ENCODE peak calls at places on chromosome 10, in four cellular contexts. One of them, this sample, is unnamed.

GRCh38 chr10:58531084-58531695 is 18.5 kb downstream of the BICC1 start:
- DNase-seq in IMR-90: peak; percentile 76
- DNase-seq in K562: peak; percentile 43
- DNase-seq in A549: peak; percentile 64
- DNase-seq in this sample: peak; percentile 57

GRCh38 chr10:97882142-97883091 is 32.8 kb downstream of the GOLGA7B start:
- DNase-seq in K562: no peak
- DNase-seq in IMR-90: peak; percentile 51
- DNase-seq in A549: peak; percentile 94
- DNase-seq in this sample: peak; percentile 90

GRCh38 chr10:130935051-130935450 is 376.5 kb downstream of the TCERG1L start:
- DNase-seq in K562: peak; percentile 14
- DNase-seq in IMR-90: no peak
- DNase-seq in A549: peak; percentile 4
- DNase-seq in this sample: no peak

GRCh38 chr10:42981358-42982236 is 95.3 kb upstream of the RET start:
- DNase-seq in A549: no peak
- DNase-seq in K562: no peak
- DNase-seq in IMR-90: no peak
- DNase-seq in this sample: no peak

GRCh38 chr10:47165711-47166404 is 134.1 kb upstream of the GDF10 start:
- DNase-seq in IMR-90: peak; percentile 80
- DNase-seq in K562: no peak
- DNase-seq in A549: no peak
- DNase-seq in this sample: no peak

GRCh38 chr10:79394631-79395030 is 47.4 kb downstream of the PPIF start:
- DNase-seq in A549: no peak
- DNase-seq in IMR-90: no peak
- DNase-seq in K562: no peak
- DNase-seq in this sample: no peak

GRCh38 chr10:61744469-61744868 is 81.7 kb downstream of the CABCOCO1 start:
- DNase-seq in K562: peak; percentile 52
- DNase-seq in A549: peak; percentile 26
- DNase-seq in IMR-90: no peak
- DNase-seq in this sample: no peak

GRCh38 chr10:124362572-124362971 is 56.2 kb downstream of the OAT start:
- DNase-seq in K562: no peak
- DNase-seq in IMR-90: no peak
- DNase-seq in A549: no peak
- DNase-seq in this sample: no peak

GRCh38 chr10:13074562-13075451 is 25.2 kb upstream of the OPTN start:
- DNase-seq in K562: peak; percentile 75
- DNase-seq in IMR-90: peak; percentile 60
- DNase-seq in A549: peak; percentile 76
- DNase-seq in this sample: peak; percentile 53

GRCh38 chr10:2791774-2792443 is 275.4 kb upstream of the PFKP start:
- DNase-seq in A549: no peak
- DNase-seq in IMR-90: no peak
- DNase-seq in K562: no peak
- DNase-seq in this sample: no peak

GRCh38 chr10:79028456-79029010 is 40.2 kb upstream of the ZMIZ1 start:
- DNase-seq in A549: no peak
- DNase-seq in K562: no peak
- DNase-seq in IMR-90: no peak
- DNase-seq in this sample: no peak

GRCh38 chr10:77328272-77328816 is 309.3 kb downstream of the KCNMA1 start:
- DNase-seq in A549: peak; percentile 35
- DNase-seq in K562: peak; percentile 41
- DNase-seq in IMR-90: peak; percentile 48
- DNase-seq in this sample: no peak

GRCh38 chr10:18044976-18045720 is 93.4 kb downstream of the SLC39A12 start:
- DNase-seq in A549: no peak
- DNase-seq in K562: no peak
- DNase-seq in IMR-90: peak; percentile 96
- DNase-seq in this sample: no peak

GRCh38 chr10:118668228-118668952 is 72.9 kb upstream of the PRLHR start:
- DNase-seq in IMR-90: no peak
- DNase-seq in K562: no peak
- DNase-seq in A549: no peak
- DNase-seq in this sample: no peak

GRCh38 chr10:76352300-76352699 is 920.9 kb downstream of the LRMDA start:
- DNase-seq in A549: peak; percentile 62
- DNase-seq in K562: peak; percentile 5
- DNase-seq in IMR-90: peak; percentile 96
- DNase-seq in this sample: peak; percentile 7

GRCh38 chr10:71597821-71598498 is 121.6 kb downstream of the C10orf105 start:
- DNase-seq in IMR-90: no peak
- DNase-seq in K562: no peak
- DNase-seq in A549: no peak
- DNase-seq in this sample: no peak

GRCh38 chr10:31399631-31400030 is 80.6 kb downstream of the ZEB1 start:
- DNase-seq in A549: no peak
- DNase-seq in IMR-90: no peak
- DNase-seq in K562: no peak
- DNase-seq in this sample: no peak

GRCh38 chr10:58746470-58747185 is 234.0 kb downstream of the BICC1 start:
- DNase-seq in A549: no peak
- DNase-seq in IMR-90: no peak
- DNase-seq in K562: no peak
- DNase-seq in this sample: no peak

GRCh38 chr10:97792058-97792721 is 20.4 kb upstream of the SFRP5 start:
- DNase-seq in K562: peak; percentile 69
- DNase-seq in IMR-90: peak; percentile 46
- DNase-seq in A549: peak; percentile 64
- DNase-seq in this sample: peak; percentile 38

GRCh38 chr10:10520391-10521385 is 497.0 kb upstream of the CELF2 start:
- DNase-seq in A549: no peak
- DNase-seq in IMR-90: peak; percentile 48
- DNase-seq in K562: no peak
- DNase-seq in this sample: no peak

GRCh38 chr10:43229208-43230061 is 37.4 kb downstream of the RASGEF1A start:
- DNase-seq in IMR-90: no peak
- DNase-seq in K562: no peak
- DNase-seq in A549: peak; percentile 41
- DNase-seq in this sample: no peak

GRCh38 chr10:68096913-68097509 is 12.3 kb upstream of the MYPN start:
- DNase-seq in K562: peak; percentile 39
- DNase-seq in IMR-90: peak; percentile 95
- DNase-seq in A549: peak; percentile 84
- DNase-seq in this sample: peak; percentile 80

DNA sequence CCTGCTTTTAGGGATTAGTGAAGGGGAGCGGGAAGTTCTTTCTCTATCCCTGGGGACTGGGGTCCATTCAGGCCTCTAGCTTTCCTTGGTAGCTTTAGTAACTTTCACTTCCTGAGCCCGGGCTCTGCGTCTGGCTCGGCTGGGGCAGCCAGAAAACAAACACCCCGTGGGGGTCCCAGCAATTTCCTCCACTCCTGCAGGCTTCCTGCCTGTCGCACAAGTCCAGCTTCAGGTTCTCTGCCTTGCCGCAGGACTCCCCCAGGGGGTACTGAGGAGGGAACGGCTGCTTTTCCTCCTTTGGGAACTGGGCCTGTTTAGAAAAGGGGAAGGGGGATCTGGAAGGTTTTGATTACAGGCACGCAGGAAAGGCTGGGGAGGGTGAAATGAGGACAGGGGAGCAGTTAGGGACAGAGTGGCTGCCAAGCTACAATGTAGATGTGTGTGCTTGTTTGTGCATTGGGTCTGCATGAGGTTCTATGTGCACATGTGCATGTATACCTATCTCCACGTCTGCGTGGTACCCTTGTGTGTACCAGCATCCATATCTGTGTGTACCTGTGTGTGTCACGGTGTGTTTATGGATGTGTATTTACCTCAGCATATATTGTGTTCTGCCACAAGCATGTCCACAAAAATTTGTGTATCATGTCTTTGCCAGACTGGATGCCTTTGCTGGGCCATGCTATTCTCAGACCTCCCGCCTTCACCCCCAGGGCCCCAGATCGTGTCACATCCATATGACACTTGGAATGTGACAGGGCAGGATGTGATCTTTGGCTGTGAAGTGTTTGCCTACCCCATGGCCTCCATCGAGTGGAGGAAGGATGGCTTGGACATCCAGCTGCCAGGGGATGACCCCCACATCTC is 2.0 kb downstream of the KAZALD1 start:
- DNase-seq in K562: no peak
- DNase-seq in A549: no peak
- DNase-seq in IMR-90: no peak
- DNase-seq in this sample: no peak
- TF ChIP-seq CEBPB in K562: no peak
- TF ChIP-seq CEBPB in A549: no peak
- TF ChIP-seq CEBPB in IMR-90: no peak
- TF ChIP-seq CEBPB in this sample: no peak

DNA sequence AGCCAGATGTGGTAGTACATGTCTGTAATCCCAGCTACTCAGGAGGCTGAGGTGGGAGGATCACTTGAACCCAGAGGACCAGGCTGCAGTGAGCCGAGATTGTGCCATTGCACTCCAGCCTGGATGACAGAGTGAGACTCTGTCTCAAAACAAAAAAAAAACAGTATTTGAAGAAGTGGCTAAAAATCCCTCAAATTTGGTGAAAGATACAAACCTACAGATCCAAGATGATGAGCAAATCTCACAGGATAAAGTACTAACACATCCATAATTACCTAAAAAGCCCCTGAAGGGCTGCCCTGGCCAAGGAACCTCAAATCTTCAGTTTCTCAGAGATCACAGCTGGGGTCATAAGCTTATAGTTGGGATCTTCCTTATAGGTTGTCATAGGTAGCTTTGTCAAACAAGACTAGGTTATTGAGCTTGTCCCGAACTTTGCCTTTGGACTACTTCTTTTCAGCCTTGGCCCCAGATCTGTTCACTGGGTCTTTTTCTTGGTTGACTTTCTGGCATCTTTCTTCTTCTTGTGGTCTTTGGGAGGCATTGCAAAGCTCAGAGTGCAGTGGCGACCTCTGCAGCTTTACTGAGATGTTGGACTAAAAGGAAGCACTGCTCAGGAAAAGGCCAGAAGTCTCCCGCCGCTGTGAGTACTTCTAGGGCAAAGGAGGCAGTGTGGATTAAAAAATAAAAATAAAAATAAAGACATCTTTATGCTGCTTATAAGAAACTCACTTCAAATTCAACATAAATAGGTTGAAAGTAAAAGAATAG is 28.6 kb upstream of the SAR1A start:
- DNase-seq in IMR-90: no peak
- DNase-seq in K562: no peak
- DNase-seq in A549: no peak
- DNase-seq in this sample: no peak
- TF ChIP-seq CEBPB in IMR-90: no peak
- TF ChIP-seq CEBPB in K562: no peak
- TF ChIP-seq CEBPB in A549: no peak
- TF ChIP-seq CEBPB in this sample: no peak

DNA sequence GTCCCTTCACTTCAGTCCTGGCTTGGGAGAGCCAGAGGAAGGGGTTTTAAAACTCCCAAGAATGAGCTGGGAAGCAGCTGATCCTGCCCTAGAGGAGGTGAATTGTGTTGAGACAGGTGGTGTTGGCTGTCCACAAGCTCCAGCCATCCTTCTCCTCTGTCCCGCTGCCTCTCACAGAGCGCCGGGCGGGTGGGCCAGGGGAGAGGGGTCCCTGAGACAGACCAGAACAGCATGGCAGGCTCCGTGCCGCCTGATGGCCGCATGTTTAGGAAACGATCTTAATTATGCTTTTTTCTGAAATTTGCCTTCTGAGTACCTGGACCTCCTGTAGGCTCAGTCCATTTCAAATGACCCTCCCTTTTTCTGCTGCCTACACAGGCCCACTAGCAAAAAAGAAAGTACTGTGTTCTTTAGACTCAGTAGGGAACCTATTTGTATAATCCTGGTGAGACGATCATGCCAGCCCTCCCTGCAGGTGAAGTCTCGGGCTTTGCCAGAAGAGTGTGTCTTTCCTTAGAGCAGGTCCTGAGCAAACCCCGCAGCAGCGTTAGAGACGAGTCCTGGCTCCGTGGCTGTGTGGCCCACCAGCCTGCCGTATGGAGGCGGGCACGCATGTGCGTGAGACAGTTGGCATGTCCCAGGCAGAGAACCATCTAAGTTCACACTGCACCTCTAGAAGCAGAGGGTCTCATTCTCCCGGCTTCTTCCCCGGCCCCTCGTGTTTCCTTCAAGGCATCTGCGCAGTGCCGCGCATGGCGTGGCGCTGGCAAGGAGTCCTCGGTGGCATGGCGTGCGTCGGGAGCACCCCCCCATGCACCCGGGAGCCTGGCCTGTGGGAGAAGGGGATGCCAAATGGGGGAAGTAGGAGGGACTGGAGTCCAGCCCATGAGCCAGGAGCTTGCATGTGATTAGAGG is 26.3 kb upstream of the PWWP2B start:
- DNase-seq in IMR-90: no peak
- DNase-seq in A549: no peak
- DNase-seq in K562: no peak
- DNase-seq in this sample: no peak
- TF ChIP-seq CEBPB in IMR-90: no peak
- TF ChIP-seq CEBPB in A549: no peak
- TF ChIP-seq CEBPB in K562: no peak
- TF ChIP-seq CEBPB in this sample: no peak

GRCh38 chr10:129741280-129741977 is 222.6 kb downstream of the EBF3 start:
- DNase-seq in IMR-90: no peak
- DNase-seq in A549: no peak
- DNase-seq in K562: no peak
- DNase-seq in this sample: no peak

GRCh38 chr10:129742742-129743550 is 221.1 kb downstream of the EBF3 start:
- DNase-seq in K562: no peak
- DNase-seq in IMR-90: no peak
- DNase-seq in A549: no peak
- DNase-seq in this sample: no peak

GRCh38 chr10:129743738-129744133 is 220.3 kb downstream of the EBF3 start:
- DNase-seq in IMR-90: no peak
- DNase-seq in K562: no peak
- DNase-seq in A549: no peak
- DNase-seq in this sample: no peak

GRCh38 chr10:129741978-129742741 is 221.9 kb downstream of the EBF3 start:
- DNase-seq in K562: no peak
- DNase-seq in IMR-90: no peak
- DNase-seq in A549: no peak
- DNase-seq in this sample: no peak

DNA sequence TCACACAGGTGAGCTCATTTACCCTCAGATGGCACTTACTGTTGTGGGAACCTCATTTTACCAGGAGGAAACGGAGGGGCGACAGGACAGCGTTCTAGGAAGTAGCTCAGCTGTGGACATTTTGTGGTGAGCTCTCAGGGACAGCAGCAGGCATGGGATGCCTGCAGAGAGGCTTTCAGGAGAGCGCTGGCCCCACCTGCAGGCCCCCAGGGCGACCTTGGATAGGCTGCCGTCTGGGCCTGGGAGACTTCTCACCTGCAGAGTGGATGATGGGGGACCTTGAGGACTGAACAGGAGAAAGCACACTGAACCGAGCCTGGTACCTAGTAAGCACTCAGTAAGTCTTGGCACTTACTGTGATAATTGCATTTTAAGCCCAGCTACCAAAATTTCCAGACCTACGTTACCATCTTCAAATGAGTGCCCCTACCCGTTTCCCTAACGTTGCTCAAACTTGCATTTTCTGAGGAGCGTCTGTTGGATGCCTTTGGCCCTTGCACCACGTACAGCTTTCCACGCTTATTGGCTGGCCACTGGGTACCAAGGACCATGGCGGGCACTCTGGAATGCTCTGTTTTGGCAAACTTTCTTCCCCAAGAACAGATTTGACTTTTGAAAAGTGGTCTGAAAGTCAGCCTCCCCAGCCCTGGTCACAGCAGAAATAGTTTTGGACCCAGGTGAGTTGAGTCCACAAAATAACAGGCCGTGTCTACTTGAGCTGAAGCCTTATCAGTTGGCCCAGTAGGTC is 223.4 kb downstream of the EBF3 start:
- DNase-seq in K562: no peak
- DNase-seq in IMR-90: no peak
- DNase-seq in A549: no peak
- DNase-seq in this sample: no peak
- TF ChIP-seq CEBPB in K562: no peak
- TF ChIP-seq CEBPB in IMR-90: no peak
- TF ChIP-seq CEBPB in A549: no peak
- TF ChIP-seq CEBPB in this sample: no peak